ENCODE peak calls at places on chromosomes 12 and 14, in five cellular contexts. J is lower lobe of right lung, O is kidney, U is pancreas, Q is ovary. Y is an unnamed sample.

GRCh38 chr12:89971880-89972279 is 263.2 kb upstream of the ATP2B1 start:
- DNase-seq in U (no peak), Q (no peak), J (no peak), O (no peak), Y (no peak)

GRCh38 chr12:68180792-68181744 is 21.5 kb upstream of the IFNG start:
- DNase-seq in O (no peak), Q (no peak), J (no peak), U (no peak), Y (peak; percentile 21)

GRCh38 chr14:67068246-67068645 is 121.0 kb upstream of the GARIN2 start:
- DNase-seq in U (no peak), Q (no peak), J (no peak), O (no peak), Y (no peak)

GRCh38 chr14:72169521-72169920 is 237.3 kb downstream of the RGS6 start:
- DNase-seq in J (no peak), U (no peak), O (no peak), Q (no peak), Y (no peak)

GRCh38 chr12:70402597-70402996 is 36.5 kb downstream of the KCNMB4 start:
- DNase-seq in U (no peak), J (no peak), O (no peak), Q (no peak), Y (no peak)

GRCh38 chr12:78470354-78471195 is 394.0 kb upstream of the SYT1 start:
- DNase-seq in Q (no peak), U (peak; percentile 30), O (no peak), J (no peak), Y (no peak)

GRCh38 chr14:64760146-64760755 is 56.0 kb downstream of the PLEKHG3 start:
- DNase-seq in U (peak; percentile 65), J (peak; percentile 75), Q (peak; percentile 70), O (peak; percentile 74), Y (peak; percentile 39)

GRCh38 chr12:71071466-71072097 is 86.2 kb downstream of the TSPAN8 start:
- DNase-seq in O (no peak), U (no peak), Q (no peak), J (no peak), Y (no peak)

GRCh38 chr14:101246894-101247853 is 314.1 kb upstream of the DIO3 start:
- DNase-seq in O (no peak), U (no peak), J (no peak), Q (no peak), Y (no peak)

GRCh38 chr12:75852143-75852542 is 179.4 kb downstream of the PHLDA1 start:
- DNase-seq in Q (no peak), O (no peak), U (no peak), J (no peak), Y (no peak)

GRCh38 chr12:80165741-80166140 is 66.4 kb downstream of the OTOGL start:
- DNase-seq in J (no peak), O (no peak), Q (no peak), U (no peak), Y (no peak)

GRCh38 chr12:16385779-16386646 is 38.6 kb downstream of the MGST1 start:
- DNase-seq in O (no peak), Q (no peak), U (peak; percentile 56), J (no peak), Y (no peak)

GRCh38 chr12:20646239-20646827 is 48.8 kb upstream of the SLCO1C1 start:
- DNase-seq in J (no peak), O (no peak), U (no peak), Q (no peak), Y (no peak)

GRCh38 chr12:70242695-70243509 is at the start of gene CNOT2:
- DNase-seq in Q (peak; percentile 95), J (peak; percentile 93), U (peak; percentile 87), O (peak; percentile 96), Y (peak; percentile 88)

GRCh38 chr12:90129369-90130030 is 420.9 kb upstream of the ATP2B1 start:
- DNase-seq in U (no peak), J (no peak), O (no peak), Q (no peak), Y (no peak)

GRCh38 chr12:101759396-101760047 is 20.3 kb upstream of the SYCP3 start:
- DNase-seq in Q (no peak), U (no peak), O (no peak), J (no peak), Y (no peak)

GRCh38 chr14:89861630-89862029 is 92.9 kb downstream of the EFCAB11 start:
- DNase-seq in J (no peak), O (no peak), Q (no peak), U (no peak), Y (no peak)

GRCh38 chr12:29148065-29148957 is 767 bp upstream of the FAR2 start:
- DNase-seq in Q (no peak), J (peak; percentile 60), O (no peak), U (no peak), Y (no peak)

GRCh38 chr12:42458575-42458974 is 131.0 kb downstream of the PRICKLE1 start:
- DNase-seq in J (no peak), Q (no peak), O (no peak), U (no peak), Y (no peak)

GRCh38 chr14:80663541-80663940 is 278.0 kb downstream of the CEP128 start:
- DNase-seq in O (no peak), Q (no peak), U (no peak), J (no peak), Y (no peak)

GRCh38 chr12:79174656-79175055 is 310.1 kb downstream of the SYT1 start:
- DNase-seq in J (no peak), Q (no peak), U (no peak), O (no peak), Y (no peak)

GRCh38 chr14:68813318-68813838 is 20.5 kb upstream of the ZFP36L1 start:
- DNase-seq in Q (no peak), J (no peak), U (no peak), O (no peak), Y (no peak)

GRCh38 chr12:62194616-62195015 is 65.6 kb upstream of the USP15 start:
- DNase-seq in Q (no peak), J (no peak), O (no peak), U (no peak), Y (no peak)

GRCh38 chr12:20089077-20089476 is 279.3 kb upstream of the PDE3A start:
- DNase-seq in U (no peak), J (no peak), O (no peak), Q (no peak), Y (no peak)

GRCh38 chr12:109529618-109530300 is 43.5 kb downstream of the MMAB start:
- DNase-seq in J (peak; percentile 6), Q (no peak), U (no peak), O (no peak), Y (no peak)

GRCh38 chr12:62211510-62211909 is 48.7 kb upstream of the USP15 start:
- DNase-seq in J (no peak), O (no peak), U (no peak), Q (no peak), Y (no peak)

GRCh38 chr12:132217800-132218518 is 73.7 kb downstream of the NOC4L start:
- DNase-seq in J (no peak), O (peak; percentile 43), Q (no peak), U (no peak), Y (no peak)

GRCh38 chr12:50764861-50765324 is 992 bp downstream of the ATF1 start:
- DNase-seq in O (no peak), J (no peak), Q (no peak), U (peak; percentile 45), Y (peak; percentile 39)

GRCh38 chr14:77083082-77083481 is 15.0 kb upstream of the CIPC start:
- DNase-seq in Q (no peak), O (no peak), J (no peak), U (no peak), Y (no peak)

GRCh38 chr14:84857129-84857528 is 672.8 kb upstream of the FLRT2 start:
- DNase-seq in J (no peak), Q (no peak), O (no peak), U (no peak), Y (no peak)

GRCh38 chr12:109773384-109774011 is 59.7 kb downstream of the TRPV4 start:
- DNase-seq in J (peak; percentile 48), Q (peak; percentile 61), O (peak; percentile 70), U (peak; percentile 34), Y (no peak)

GRCh38 chr14:51776102-51776894 is 84.1 kb upstream of the GNG2 start:
- DNase-seq in O (no peak), J (no peak), U (peak; percentile 28), Q (peak; percentile 60), Y (peak; percentile 14)

GRCh38 chr14:52238682-52239081 is 28.8 kb upstream of the PTGDR start:
- DNase-seq in U (no peak), O (no peak), J (no peak), Q (no peak), Y (no peak)

GRCh38 chr12:115771065-115771464 is 506.4 kb downstream of the MED13L start:
- DNase-seq in U (no peak), J (no peak), O (no peak), Q (no peak), Y (no peak)
- TF ChIP-seq CTCF in U (no peak), J (no peak), O (peak; percentile 31), Q (no peak), Y (no peak)

GRCh38 chr12:93197067-93197593 is 180.6 kb upstream of the NUDT4 start:
- DNase-seq in O (no peak), J (no peak), U (no peak), Q (no peak), Y (no peak)
- H3K27ac ChIP-seq in O (no peak overlapping the region), J (no peak overlapping the region), U (no peak overlapping the region), Q (no peak overlapping the region), Y (no peak overlapping the region)

GRCh38 chr12:92108651-92109050 is 37.0 kb downstream of the BTG1 start:
- DNase-seq in J (peak; percentile 48), Q (no peak), O (peak; percentile 75), U (no peak), Y (no peak)
- TF ChIP-seq CTCF in J (no peak), Q (no peak), O (no peak), U (no peak), Y (no peak)

DNA sequence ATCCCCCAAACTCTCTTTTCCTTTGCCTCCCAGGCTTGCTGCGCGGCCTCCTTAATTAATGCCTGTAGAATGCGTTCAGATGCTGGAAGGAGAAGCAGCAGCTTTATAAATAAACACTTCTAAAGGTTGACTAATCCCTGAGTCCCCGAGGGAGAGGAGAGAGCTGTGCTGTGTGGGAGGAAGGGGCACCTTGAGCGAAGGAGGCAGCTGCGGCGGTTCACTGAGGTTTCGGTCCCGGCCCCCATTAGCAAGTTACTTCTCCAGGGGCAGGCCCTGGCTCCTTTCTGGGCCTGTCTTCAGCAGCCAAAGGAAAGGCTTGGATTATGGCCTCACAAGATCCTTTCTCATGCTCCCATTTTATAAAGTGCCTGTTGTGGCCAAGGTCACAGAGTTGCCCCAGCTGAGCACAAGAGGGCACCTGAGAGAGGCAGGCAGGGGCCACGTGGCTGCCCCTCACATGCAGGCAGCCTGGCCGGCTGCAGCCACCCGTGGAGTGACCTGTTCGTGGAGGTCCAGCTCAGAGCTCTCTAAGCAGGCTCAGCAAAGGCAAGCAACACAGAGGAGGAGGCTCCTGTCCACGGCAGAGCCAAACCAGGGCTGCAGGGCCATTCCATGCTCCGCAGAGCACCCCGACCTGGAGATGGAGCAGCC is 15.0 kb upstream of the CACNA2D4 start:
- DNase-seq in U (no peak), Q (no peak), O (no peak), J (no peak), Y (no peak)
- H3K27ac ChIP-seq in U (no peak overlapping the region), Q (no peak overlapping the region), O (peak overlapping the region; percentile 69), J (no peak overlapping the region), Y (no peak overlapping the region)

GRCh38 chr14:23380197-23381016 is 3.6 kb downstream of the CMTM5 start:
- DNase-seq in J (no peak), Q (no peak), O (peak; percentile 60), U (no peak), Y (no peak)
- TF ChIP-seq CTCF in J (no peak), Q (no peak), O (no peak), U (no peak), Y (peak; percentile 27)

GRCh38 chr14:39843881-39844280 is 411.6 kb upstream of the FBXO33 start:
- DNase-seq in O (no peak), Q (no peak), J (no peak), U (no peak), Y (no peak)
- H3K27ac ChIP-seq in O (no peak overlapping the region), Q (no peak overlapping the region), J (no peak overlapping the region), U (no peak overlapping the region), Y (no peak overlapping the region)